ENCODE peak calls at places on chromosomes 16 and 17, in eight cellular contexts. One of them, this sample, is unnamed.

GRCh38 chr16:12120982-12121652 is 144.6 kb downstream of the SNX29 start:
- DNase-seq in HL-60: no peak
- DNase-seq in breast epithelium: no peak
- DNase-seq in K562: no peak
- DNase-seq in thoracic aorta: no peak
- DNase-seq in sigmoid colon: no peak
- DNase-seq in A549: no peak
- DNase-seq in gastrocnemius medialis: no peak
- DNase-seq in this sample: no peak

GRCh38 chr17:49204521-49204920 is 5.9 kb downstream of the GNGT2 start:
- DNase-seq in HL-60: no peak
- DNase-seq in sigmoid colon: no peak
- DNase-seq in gastrocnemius medialis: no peak
- DNase-seq in A549: no peak
- DNase-seq in thoracic aorta: no peak
- DNase-seq in K562: no peak
- DNase-seq in breast epithelium: no peak
- DNase-seq in this sample: no peak

GRCh38 chr17:31067699-31068184 is 27.0 kb upstream of the NF1 start:
- DNase-seq in HL-60: peak
- DNase-seq in gastrocnemius medialis: no peak
- DNase-seq in A549: peak
- DNase-seq in sigmoid colon: no peak
- DNase-seq in K562: no peak
- DNase-seq in thoracic aorta: no peak
- DNase-seq in breast epithelium: no peak
- DNase-seq in this sample: no peak

GRCh38 chr16:67884684-67885083 is at the start of gene NRN1L:
- DNase-seq in HL-60: no peak
- DNase-seq in sigmoid colon: peak
- DNase-seq in A549: no peak
- DNase-seq in thoracic aorta: peak
- DNase-seq in gastrocnemius medialis: peak
- DNase-seq in K562: peak
- DNase-seq in breast epithelium: peak
- DNase-seq in this sample: no peak

GRCh38 chr16:85064186-85064585 is 36.6 kb downstream of the KIAA0513 start:
- DNase-seq in K562: no peak
- DNase-seq in HL-60: no peak
- DNase-seq in gastrocnemius medialis: no peak
- DNase-seq in A549: no peak
- DNase-seq in sigmoid colon: no peak
- DNase-seq in breast epithelium: no peak
- DNase-seq in thoracic aorta: no peak
- DNase-seq in this sample: no peak

GRCh38 chr16:70695351-70696070 is 9.7 kb upstream of the MTSS2 start:
- DNase-seq in sigmoid colon: no peak
- DNase-seq in thoracic aorta: no peak
- DNase-seq in A549: peak
- DNase-seq in breast epithelium: no peak
- DNase-seq in HL-60: no peak
- DNase-seq in K562: peak
- DNase-seq in gastrocnemius medialis: peak
- DNase-seq in this sample: no peak

GRCh38 chr17:10217916-10218315 is 19.5 kb upstream of the GAS7 start:
- DNase-seq in sigmoid colon: no peak
- DNase-seq in A549: no peak
- DNase-seq in HL-60: no peak
- DNase-seq in K562: no peak
- DNase-seq in thoracic aorta: no peak
- DNase-seq in breast epithelium: no peak
- DNase-seq in gastrocnemius medialis: no peak
- DNase-seq in this sample: peak

GRCh38 chr17:29555840-29556239 is 11.0 kb downstream of the ABHD15 start:
- DNase-seq in thoracic aorta: no peak
- DNase-seq in A549: peak
- DNase-seq in gastrocnemius medialis: no peak
- DNase-seq in HL-60: no peak
- DNase-seq in K562: no peak
- DNase-seq in sigmoid colon: no peak
- DNase-seq in breast epithelium: no peak
- DNase-seq in this sample: no peak

GRCh38 chr16:79186196-79186595 is 414.3 kb downstream of the MAF start:
- DNase-seq in breast epithelium: no peak
- DNase-seq in HL-60: no peak
- DNase-seq in gastrocnemius medialis: no peak
- DNase-seq in A549: no peak
- DNase-seq in K562: no peak
- DNase-seq in thoracic aorta: no peak
- DNase-seq in sigmoid colon: no peak
- DNase-seq in this sample: no peak

GRCh38 chr16:57863434-57864160 is 61.3 kb upstream of the KIFC3 start:
- DNase-seq in thoracic aorta: peak
- DNase-seq in breast epithelium: peak
- DNase-seq in sigmoid colon: peak
- DNase-seq in K562: no peak
- DNase-seq in A549: peak
- DNase-seq in gastrocnemius medialis: peak
- DNase-seq in HL-60: no peak
- DNase-seq in this sample: no peak

GRCh38 chr17:2440930-2441329 is 40.1 kb upstream of the MNT start:
- DNase-seq in A549: no peak
- DNase-seq in thoracic aorta: no peak
- DNase-seq in breast epithelium: no peak
- DNase-seq in gastrocnemius medialis: no peak
- DNase-seq in K562: no peak
- DNase-seq in sigmoid colon: no peak
- DNase-seq in HL-60: no peak
- DNase-seq in this sample: no peak

GRCh38 chr16:16161319-16161718 is 62.0 kb downstream of the ABCC6 start:
- DNase-seq in HL-60: no peak
- DNase-seq in K562: no peak
- DNase-seq in thoracic aorta: no peak
- DNase-seq in breast epithelium: no peak
- DNase-seq in sigmoid colon: no peak
- DNase-seq in gastrocnemius medialis: no peak
- DNase-seq in A549: no peak
- DNase-seq in this sample: no peak

GRCh38 chr17:1196946-1197345 is 17.2 kb upstream of the ABR start:
- DNase-seq in gastrocnemius medialis: no peak
- DNase-seq in K562: no peak
- DNase-seq in A549: no peak
- DNase-seq in HL-60: no peak
- DNase-seq in thoracic aorta: no peak
- DNase-seq in sigmoid colon: no peak
- DNase-seq in breast epithelium: no peak
- DNase-seq in this sample: no peak

GRCh38 chr17:45784293-45784582 is at the start of gene CRHR1:
- DNase-seq in A549: peak
- DNase-seq in thoracic aorta: no peak
- DNase-seq in sigmoid colon: no peak
- DNase-seq in HL-60: no peak
- DNase-seq in gastrocnemius medialis: no peak
- DNase-seq in K562: no peak
- DNase-seq in breast epithelium: no peak
- DNase-seq in this sample: no peak
- H3K4me3 ChIP-seq in A549: peak
- H3K4me3 ChIP-seq in thoracic aorta: peak
- H3K4me3 ChIP-seq in sigmoid colon: peak
- H3K4me3 ChIP-seq in HL-60: peak
- H3K4me3 ChIP-seq in gastrocnemius medialis: peak
- H3K4me3 ChIP-seq in K562: no peak
- H3K4me3 ChIP-seq in breast epithelium: peak
- H3K4me3 ChIP-seq in this sample: no peak

DNA sequence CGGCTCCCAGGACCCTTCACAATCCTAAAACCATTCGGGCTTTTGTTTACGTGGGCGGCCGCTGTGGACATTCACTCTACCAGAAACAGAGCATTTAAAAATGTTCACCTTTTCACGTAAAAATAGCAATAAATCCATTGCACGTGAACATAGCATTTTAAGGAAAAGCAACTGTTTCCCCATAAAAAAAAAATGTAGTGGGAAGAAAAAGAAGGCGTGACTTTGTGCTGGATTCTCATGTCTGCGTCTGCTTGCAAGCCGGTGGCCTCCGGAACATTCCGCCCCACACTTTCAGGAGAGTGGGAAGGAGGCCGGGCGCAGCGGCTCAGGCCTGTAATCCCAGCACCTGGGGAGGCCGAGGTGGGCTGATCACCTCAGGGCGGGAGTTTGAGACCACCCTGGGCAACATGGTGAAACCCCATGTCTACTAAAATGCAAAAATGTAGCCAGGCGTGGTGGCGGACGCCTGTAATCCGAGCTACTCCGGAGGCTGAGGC is 13.4 kb upstream of the GNG13 start:
- DNase-seq in thoracic aorta: no peak
- DNase-seq in HL-60: no peak
- DNase-seq in sigmoid colon: no peak
- DNase-seq in K562: no peak
- DNase-seq in gastrocnemius medialis: no peak
- DNase-seq in breast epithelium: no peak
- DNase-seq in A549: no peak
- DNase-seq in this sample: no peak
- TF ChIP-seq CTCF in thoracic aorta: no peak
- TF ChIP-seq CTCF in HL-60: no peak
- TF ChIP-seq CTCF in sigmoid colon: no peak
- TF ChIP-seq CTCF in K562: no peak
- TF ChIP-seq CTCF in gastrocnemius medialis: no peak
- TF ChIP-seq CTCF in breast epithelium: no peak
- TF ChIP-seq CTCF in A549: no peak
- TF ChIP-seq CTCF in this sample: no peak

GRCh38 chr17:8164815-8165131 is 2.0 kb upstream of the VAMP2 start:
- DNase-seq in breast epithelium: no peak
- DNase-seq in A549: no peak
- DNase-seq in gastrocnemius medialis: no peak
- DNase-seq in thoracic aorta: no peak
- DNase-seq in K562: no peak
- DNase-seq in sigmoid colon: peak
- DNase-seq in HL-60: no peak
- DNase-seq in this sample: no peak
- H3K4me3 ChIP-seq in breast epithelium: no peak
- H3K4me3 ChIP-seq in A549: no peak
- H3K4me3 ChIP-seq in gastrocnemius medialis: peak
- H3K4me3 ChIP-seq in thoracic aorta: peak
- H3K4me3 ChIP-seq in K562: no peak
- H3K4me3 ChIP-seq in sigmoid colon: no peak
- H3K4me3 ChIP-seq in HL-60: no peak
- H3K4me3 ChIP-seq in this sample: no peak

GRCh38 chr16:3460585-3460984 is 17.1 kb downstream of the NAA60 start:
- DNase-seq in HL-60: no peak
- DNase-seq in K562: no peak
- DNase-seq in breast epithelium: no peak
- DNase-seq in A549: no peak
- DNase-seq in gastrocnemius medialis: no peak
- DNase-seq in thoracic aorta: no peak
- DNase-seq in sigmoid colon: no peak
- DNase-seq in this sample: no peak

GRCh38 chr16:3459401-3460090 is 16.1 kb downstream of the NAA60 start:
- DNase-seq in HL-60: no peak
- DNase-seq in A549: no peak
- DNase-seq in sigmoid colon: no peak
- DNase-seq in thoracic aorta: no peak
- DNase-seq in breast epithelium: no peak
- DNase-seq in K562: peak
- DNase-seq in gastrocnemius medialis: no peak
- DNase-seq in this sample: peak

GRCh38 chr16:3460121-3460520 is 16.6 kb downstream of the NAA60 start:
- DNase-seq in K562: no peak
- DNase-seq in gastrocnemius medialis: no peak
- DNase-seq in A549: no peak
- DNase-seq in HL-60: no peak
- DNase-seq in thoracic aorta: no peak
- DNase-seq in breast epithelium: no peak
- DNase-seq in sigmoid colon: no peak
- DNase-seq in this sample: no peak

GRCh38 chr16:3458852-3459361 is 15.4 kb downstream of the NAA60 start:
- DNase-seq in K562: no peak
- DNase-seq in gastrocnemius medialis: no peak
- DNase-seq in breast epithelium: no peak
- DNase-seq in sigmoid colon: no peak
- DNase-seq in HL-60: no peak
- DNase-seq in thoracic aorta: no peak
- DNase-seq in A549: peak
- DNase-seq in this sample: peak

GRCh38 chr16:3461120-3461519 is 17.6 kb downstream of the NAA60 start:
- DNase-seq in breast epithelium: no peak
- DNase-seq in K562: no peak
- DNase-seq in A549: no peak
- DNase-seq in thoracic aorta: no peak
- DNase-seq in sigmoid colon: no peak
- DNase-seq in HL-60: no peak
- DNase-seq in gastrocnemius medialis: no peak
- DNase-seq in this sample: peak
- TF ChIP-seq CTCF in breast epithelium: no peak
- TF ChIP-seq CTCF in K562: no peak
- TF ChIP-seq CTCF in A549: no peak
- TF ChIP-seq CTCF in thoracic aorta: no peak
- TF ChIP-seq CTCF in sigmoid colon: no peak
- TF ChIP-seq CTCF in HL-60: no peak
- TF ChIP-seq CTCF in gastrocnemius medialis: no peak
- TF ChIP-seq CTCF in this sample: peak

DNA sequence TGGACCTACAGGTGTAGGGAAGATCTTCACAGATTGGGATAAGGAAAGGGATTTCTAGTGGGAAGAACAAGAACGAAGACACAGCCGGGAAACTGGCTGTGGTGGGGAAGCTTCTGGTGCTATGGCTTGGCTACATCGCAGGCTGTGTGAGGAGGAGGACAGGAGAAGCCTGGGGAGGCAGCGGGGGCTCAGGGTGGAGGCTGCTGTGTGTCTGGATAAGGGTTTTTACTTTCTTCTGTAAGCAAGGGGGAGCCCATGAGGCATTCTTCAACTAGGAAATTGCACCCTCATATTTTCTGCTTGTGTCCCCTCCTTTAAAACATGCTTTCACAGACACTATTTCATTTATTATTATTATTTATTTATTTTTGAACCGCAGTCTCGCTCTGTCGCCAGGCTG is 2.9 kb upstream of the RHBDF2 start:
- DNase-seq in breast epithelium: no peak
- DNase-seq in thoracic aorta: no peak
- DNase-seq in A549: no peak
- DNase-seq in sigmoid colon: no peak
- DNase-seq in gastrocnemius medialis: no peak
- DNase-seq in HL-60: no peak
- DNase-seq in K562: peak
- DNase-seq in this sample: no peak
- H3K4me3 ChIP-seq in breast epithelium: no peak
- H3K4me3 ChIP-seq in thoracic aorta: no peak
- H3K4me3 ChIP-seq in A549: no peak
- H3K4me3 ChIP-seq in sigmoid colon: no peak
- H3K4me3 ChIP-seq in gastrocnemius medialis: no peak
- H3K4me3 ChIP-seq in HL-60: no peak
- H3K4me3 ChIP-seq in K562: no peak
- H3K4me3 ChIP-seq in this sample: no peak

This sample was measured in GM12865.